ENCODE peak calls at places on chromosomes 2 and 18, in seven cellular contexts. W is fibroblast of lung, A is HCT116, Z is upper lobe of right lung, R is epithelial cell of esophagus, S is fibroblast of pulmonary artery, H is fibroblast of the aortic adventitia. M is an unnamed sample.

GRCh38 chr2:235661952-235662351 is 168.1 kb downstream of the AGAP1 start:
- DNase-seq in R (no peak), H (no peak), W (no peak), Z (no peak), A (no peak), S (no peak), M (no peak)

GRCh38 chr2:239944706-239945551 is 80.2 kb downstream of the NDUFA10 start:
- DNase-seq in A (no peak), W (peak), R (no peak), Z (peak), S (peak), H (no peak), M (peak)

GRCh38 chr18:28287146-28287545 is 110.2 kb upstream of the CDH2 start:
- DNase-seq in A (no peak), S (no peak), Z (no peak), H (no peak), W (no peak), R (no peak), M (no peak)

GRCh38 chr18:9513971-9514512 is 38.7 kb downstream of the RALBP1 start:
- DNase-seq in Z (no peak), S (peak), R (peak), W (peak), A (no peak), H (peak), M (peak)

GRCh38 chr2:30871980-30872789 is 64.9 kb upstream of the CAPN13 start:
- DNase-seq in W (no peak), R (peak), A (no peak), H (no peak), Z (no peak), S (no peak), M (no peak)

GRCh38 chr2:148483675-148484074 is 160.9 kb upstream of the EPC2 start:
- DNase-seq in S (no peak), H (no peak), R (no peak), W (peak), A (no peak), Z (no peak), M (no peak)

GRCh38 chr2:60531638-60532216 is 21.7 kb downstream of the BCL11A start:
- DNase-seq in S (no peak), H (no peak), A (no peak), R (no peak), Z (no peak), W (no peak), M (no peak)

GRCh38 chr2:61175036-61175435 is 13.0 kb downstream of the C2orf74 start:
- DNase-seq in S (no peak), R (no peak), Z (no peak), W (no peak), H (no peak), A (no peak), M (no peak)

GRCh38 chr18:48828713-48829442 is 121.9 kb downstream of the SMAD7 start:
- DNase-seq in R (no peak), H (no peak), Z (peak), A (no peak), W (no peak), S (no peak), M (no peak)

GRCh38 chr2:144598906-144599305 is 79.0 kb upstream of the ZEB2 start:
- DNase-seq in R (no peak), Z (no peak), A (no peak), S (no peak), H (no peak), W (no peak), M (no peak)

GRCh38 chr2:200086911-200087310 is 131.5 kb downstream of the MAIP1 start:
- DNase-seq in W (no peak), Z (no peak), H (no peak), A (no peak), R (no peak), S (no peak), M (no peak)

GRCh38 chr2:236254021-236254420 is 10.2 kb downstream of the ASB18 start:
- DNase-seq in W (no peak), S (no peak), Z (no peak), A (no peak), H (no peak), R (no peak), M (no peak)

GRCh38 chr2:173077506-173078177 is 2.0 kb downstream of the MAP3K20 start:
- DNase-seq in Z (no peak), W (peak), S (peak), A (no peak), H (peak), R (peak), M (peak)

GRCh38 chr18:13077473-13077872 is 86.3 kb downstream of the CEP192 start:
- DNase-seq in H (no peak), S (no peak), W (no peak), R (no peak), Z (no peak), A (no peak), M (no peak)

GRCh38 chr18:58195278-58195721 is 151.3 kb downstream of the NEDD4L start:
- DNase-seq in S (no peak), W (no peak), A (no peak), H (no peak), R (peak), Z (peak), M (no peak)

GRCh38 chr2:173086518-173087213 is 11.0 kb downstream of the MAP3K20 start:
- DNase-seq in Z (no peak), W (peak), S (no peak), R (peak), A (no peak), H (no peak), M (peak)

GRCh38 chr18:39701071-39701783 is 2135.6 kb upstream of the CELF4 start:
- DNase-seq in R (peak), W (no peak), Z (no peak), S (peak), A (no peak), H (no peak), M (peak)

GRCh38 chr2:110674620-110675555 is 3.0 kb downstream of the BUB1 start:
- DNase-seq in A (no peak), S (peak), H (peak), W (peak), Z (no peak), R (peak), M (peak)

DNA sequence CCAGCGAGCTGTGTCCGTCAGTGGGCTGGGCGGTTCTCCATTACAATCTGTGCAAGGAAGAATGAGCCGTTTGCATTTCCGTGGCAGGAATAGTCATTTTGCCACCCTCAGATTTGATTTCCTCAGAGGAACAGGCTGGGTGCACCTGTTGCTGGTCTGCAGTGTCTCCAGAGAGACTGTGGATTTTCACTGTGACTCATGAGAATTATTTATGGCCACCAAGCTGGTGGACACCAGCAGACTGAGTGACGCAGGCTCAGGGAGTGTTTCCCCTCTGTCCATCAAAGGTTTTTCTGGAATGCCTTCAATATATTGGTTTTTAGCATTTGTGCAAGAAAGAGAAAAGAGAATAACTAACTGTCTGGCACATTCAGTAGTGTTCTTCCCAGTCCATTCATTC is 39.7 kb downstream of the PRKCE start:
- DNase-seq in Z (no peak), A (no peak), W (no peak), S (no peak), H (no peak), R (no peak), M (no peak)
- H3K4me3 ChIP-seq in Z (no peak), A (no peak), W (no peak), S (no peak), H (no peak), R (no peak), M (no peak)

GRCh38 chr2:187545238-187545751 is 8.9 kb downstream of the TFPI start:
- DNase-seq in H (no peak), S (peak), R (no peak), A (no peak), Z (no peak), W (peak), M (peak)
- TF ChIP-seq CTCF in H (no peak), S (no peak), R (no peak), A (no peak), Z (no peak), W (no peak), M (no peak)

DNA sequence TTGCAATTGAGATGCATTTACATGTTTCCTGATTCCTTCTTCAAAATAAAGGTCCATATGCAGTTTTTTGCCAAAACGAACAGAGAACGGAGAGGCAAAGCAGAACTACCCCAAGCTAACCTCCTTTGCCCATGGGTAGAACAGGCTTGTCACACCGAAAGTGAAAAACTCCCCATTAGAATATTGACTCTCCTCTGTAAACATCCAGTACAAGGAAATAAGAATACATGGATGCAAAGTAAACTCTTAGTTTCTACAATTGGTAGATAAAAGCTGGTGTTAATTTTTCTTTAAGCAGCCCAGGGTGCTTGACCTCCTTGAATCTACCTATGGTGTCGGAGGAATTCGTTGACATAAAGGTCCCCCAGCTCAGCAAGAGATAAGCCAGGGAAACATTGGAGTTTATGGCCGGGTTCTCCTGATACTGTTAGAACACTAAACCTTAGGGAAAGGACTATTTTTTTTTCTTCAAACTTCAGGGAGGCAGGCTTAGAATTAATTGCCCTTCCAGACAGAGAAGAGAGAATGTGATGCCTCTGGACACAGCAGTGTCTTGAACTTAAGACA is 48.4 kb upstream of the DSG1 start:
- DNase-seq in Z (no peak), R (no peak), W (no peak), S (no peak), A (no peak), H (no peak), M (no peak)
- H3K4me3 ChIP-seq in Z (no peak), R (no peak), W (no peak), S (no peak), A (no peak), H (no peak), M (no peak)

GRCh38 chr18:61893304-61893970 is 630 bp upstream of the RNF152 start:
- DNase-seq in Z (peak), S (peak), H (peak), A (no peak), R (peak), W (peak), M (peak)
- TF ChIP-seq CTCF in Z (no peak), S (no peak), H (no peak), A (no peak), R (no peak), W (no peak), M (no peak)

GRCh38 chr2:128115921-128116320 is 24.9 kb downstream of the UGGT1 start:
- DNase-seq in S (no peak), R (no peak), W (no peak), H (no peak), Z (no peak), A (no peak), M (no peak)
- H3K4me3 ChIP-seq in S (no peak), R (no peak), W (no peak), H (no peak), Z (no peak), A (no peak), M (no peak)

GRCh38 chr2:101251844-101252407 is 760 bp upstream of the CNOT11 start:
- DNase-seq in H (no peak), W (no peak), R (peak), Z (no peak), A (peak), S (no peak), M (no peak)
- TF ChIP-seq CTCF in H (peak), W (no peak), R (peak), Z (peak), A (peak), S (no peak), M (peak)

GRCh38 chr2:105437708-105438103 is 38.9 kb upstream of the FHL2 start:
- DNase-seq in A (no peak), R (no peak), Z (no peak), W (peak), H (peak), S (peak), M (peak)
- H3K4me3 ChIP-seq in A (no peak), R (no peak), Z (no peak), W (no peak), H (no peak), S (no peak), M (no peak)

GRCh38 chr2:65478498-65479135 is 46.2 kb upstream of the SPRED2 start:
- DNase-seq in A (no peak), S (no peak), W (no peak), Z (no peak), R (no peak), H (no peak), M (no peak)

GRCh38 chr2:65482971-65483370 is 50.6 kb upstream of the SPRED2 start:
- DNase-seq in R (no peak), A (no peak), W (no peak), S (no peak), H (no peak), Z (no peak), M (no peak)

GRCh38 chr2:65483763-65484162 is 51.4 kb upstream of the SPRED2 start:
- DNase-seq in A (no peak), Z (no peak), S (peak), W (no peak), R (no peak), H (no peak), M (no peak)

GRCh38 chr2:65479528-65479927 is 47.1 kb upstream of the SPRED2 start:
- DNase-seq in A (no peak), Z (no peak), R (no peak), W (no peak), S (no peak), H (no peak), M (no peak)

DNA sequence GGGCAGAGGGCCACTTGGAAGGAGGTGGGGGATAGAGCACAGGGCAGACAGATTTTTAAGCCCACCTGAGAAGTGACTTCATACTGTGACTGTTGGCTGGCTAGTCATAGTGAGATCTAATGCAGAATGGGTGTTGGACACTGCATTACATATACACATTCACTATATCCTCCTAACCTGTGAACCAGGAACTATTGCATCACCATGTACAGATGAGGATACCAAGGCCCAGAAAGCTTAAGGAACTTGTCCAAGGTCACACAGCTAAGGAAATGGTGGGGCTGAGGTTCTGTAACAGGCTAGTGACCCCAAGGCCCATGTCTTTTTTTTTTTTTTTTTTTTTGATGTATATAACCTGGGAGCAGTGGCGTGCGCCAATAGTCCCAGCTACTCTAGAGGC is 49.6 kb upstream of the SPRED2 start:
- DNase-seq in R (no peak), W (no peak), A (no peak), Z (no peak), S (no peak), H (no peak), M (no peak)
- TF ChIP-seq CTCF in R (no peak), W (no peak), A (no peak), Z (no peak), S (no peak), H (no peak), M (no peak)

GRCh38 chr2:188693111-188693510 is 281.1 kb upstream of the COL3A1 start:
- DNase-seq in S (no peak), W (no peak), Z (no peak), A (peak), R (peak), H (no peak), M (no peak)
- H3K4me3 ChIP-seq in S (no peak), W (no peak), Z (no peak), A (no peak), R (no peak), H (no peak), M (no peak)

GRCh38 chr2:32715981-32716380 is 88.1 kb downstream of the TTC27 start:
- DNase-seq in H (peak), Z (no peak), S (no peak), W (peak), R (peak), A (no peak), M (peak)
- TF ChIP-seq CTCF in H (no peak), Z (no peak), S (no peak), W (no peak), R (no peak), A (no peak), M (no peak)